ENCODE peak calls at places on chromosomes 11 and 22, in five cellular contexts. A, J, K, U and B are unnamed samples.
A peak's percentile ranks its signal among the peaks of the same experiment; 100 is the strongest.

GRCh38 chr11:5460983-5461621 is 12.0 kb downstream of the OR51I2 start:
- DNase-seq in A (no peak), J (no peak), K (no peak), U (no peak), B (no peak)

GRCh38 chr11:75380245-75380644 is 19.1 kb upstream of the RPS3 start:
- DNase-seq in A (no peak), J (no peak), K (no peak), U (no peak), B (no peak)

GRCh38 chr11:71190551-71190950 is 61.8 kb downstream of the SHANK2 start:
- DNase-seq in A (peak; percentile 48), J (no peak), K (no peak), U (no peak), B (no peak)

GRCh38 chr11:96393753-96394348 is 4.0 kb downstream of the JRKL start:
- DNase-seq in A (no peak), J (no peak), K (no peak), U (no peak), B (no peak)

GRCh38 chr22:35854334-35854733 is 136.7 kb downstream of the APOL5 start:
- DNase-seq in A (no peak), J (no peak), K (no peak), U (no peak), B (no peak)

GRCh38 chr22:35608088-35608487 is 9.0 kb downstream of the MB start:
- DNase-seq in A (no peak), J (no peak), K (no peak), U (no peak), B (no peak)

GRCh38 chr11:58632510-58632909 is 10.0 kb downstream of the CNTF start:
- DNase-seq in A (no peak), J (no peak), K (no peak), U (no peak), B (no peak)

GRCh38 chr22:48318575-48319320 is 1508.9 kb downstream of the BRD1 start:
- DNase-seq in A (peak; percentile 54), J (no peak), K (no peak), U (no peak), B (no peak)

GRCh38 chr11:16047073-16047472 is 309.3 kb downstream of the SOX6 start:
- DNase-seq in A (no peak), J (no peak), K (no peak), U (no peak), B (no peak)

GRCh38 chr11:7851391-7851790 is 54.6 kb upstream of the OR5P2 start:
- DNase-seq in A (no peak), J (no peak), K (no peak), U (no peak), B (no peak)

GRCh38 chr11:123429336-123429735 is 733 bp upstream of the GRAMD1B start:
- DNase-seq in A (no peak), J (no peak), K (no peak), U (no peak), B (no peak)

GRCh38 chr11:128632151-128632791 is 44.9 kb upstream of the ETS1 start:
- DNase-seq in A (no peak), J (peak; percentile 47), K (peak; percentile 66), U (no peak), B (peak; percentile 36)

GRCh38 chr11:35305670-35306382 is 113.5 kb downstream of the SLC1A2 start:
- DNase-seq in A (no peak), J (peak; percentile 17), K (peak; percentile 53), U (peak; percentile 36), B (no peak)

GRCh38 chr11:61820174-61820573 is 3.4 kb upstream of the FADS1 start:
- DNase-seq in A (no peak), J (no peak), K (no peak), U (no peak), B (no peak)

GRCh38 chr11:122032317-122032716 is 83.7 kb downstream of the BLID start:
- DNase-seq in A (no peak), J (peak; percentile 53), K (no peak), U (no peak), B (peak; percentile 48)

GRCh38 chr22:30574095-30574981 is at the start of gene GAL3ST1:
- DNase-seq in A (no peak), J (no peak), K (no peak), U (peak; percentile 66), B (no peak)

GRCh38 chr22:17043521-17043920 is 35.5 kb upstream of the GAB4 start:
- DNase-seq in A (no peak), J (no peak), K (no peak), U (no peak), B (no peak)

GRCh38 chr11:37500425-37500824 is 902.4 kb upstream of the RAG2 start:
- DNase-seq in A (no peak), J (no peak), K (no peak), U (no peak), B (no peak)

GRCh38 chr22:17060126-17060525 is 24.7 kb upstream of the IL17RA start:
- DNase-seq in A (no peak), J (no peak), K (peak; percentile 48), U (no peak), B (no peak)

GRCh38 chr11:27390959-27391326 is 27.9 kb upstream of the CCDC34 start:
- DNase-seq in A (no peak), J (no peak), K (no peak), U (no peak), B (no peak)

GRCh38 chr11:118007040-118007439 is 20.8 kb downstream of the IL10RA start:
- DNase-seq in A (no peak), J (no peak), K (peak; percentile 6), U (no peak), B (no peak)

GRCh38 chr11:59957094-59957493 is 6.7 kb upstream of the OOSP4A start:
- DNase-seq in A (no peak), J (no peak), K (no peak), U (no peak), B (no peak)

GRCh38 chr11:1439341-1439740 is 47.2 kb downstream of the MOB2 start:
- DNase-seq in A (no peak), J (no peak), K (no peak), U (no peak), B (no peak)

GRCh38 chr11:120858740-120859139 is 165.2 kb upstream of the TBCEL start:
- DNase-seq in A (no peak), J (no peak), K (no peak), U (no peak), B (no peak)

GRCh38 chr11:99325807-99326206 is 305.1 kb downstream of the CNTN5 start:
- DNase-seq in A (no peak), J (no peak), K (no peak), U (no peak), B (no peak)

GRCh38 chr11:9735236-9735635 is 71.4 kb downstream of the SWAP70 start:
- DNase-seq in A (no peak), J (no peak), K (no peak), U (no peak), B (no peak)

GRCh38 chr11:79440451-79441158 is at the start of gene TENM4:
- DNase-seq in A (peak; percentile 86), J (peak; percentile 92), K (peak; percentile 69), U (peak; percentile 56), B (peak; percentile 52)

GRCh38 chr11:4190519-4190918 is 95.9 kb downstream of the RRM1 start:
- DNase-seq in A (no peak), J (no peak), K (no peak), U (no peak), B (no peak)

GRCh38 chr11:4197112-4197511 is 102.5 kb downstream of the RRM1 start:
- DNase-seq in A (no peak), J (no peak), K (no peak), U (no peak), B (no peak)

GRCh38 chr11:4195909-4196308 is 101.3 kb downstream of the RRM1 start:
- DNase-seq in A (no peak), J (no peak), K (no peak), U (no peak), B (no peak)

GRCh38 chr11:4191031-4191571 is 96.5 kb downstream of the RRM1 start:
- DNase-seq in A (peak; percentile 76), J (no peak), K (peak; percentile 37), U (peak; percentile 74), B (no peak)

GRCh38 chr11:4194889-4195288 is 100.3 kb downstream of the RRM1 start:
- DNase-seq in A (no peak), J (no peak), K (no peak), U (no peak), B (no peak)
- TF ChIP-seq EP300 in A (no peak), J (no peak), K (no peak), U (no peak), B (no peak)

GRCh38 chr11:3160252-3161031 is 4.7 kb downstream of the OSBPL5 start:
- DNase-seq in A (peak; percentile 96), J (peak; percentile 89), K (peak; percentile 91), U (peak; percentile 83), B (peak; percentile 85)
- TF ChIP-seq EP300 in A (no peak), J (peak; percentile 11), K (peak; percentile 45), U (no peak), B (peak; percentile 53)

GRCh38 chr11:132994038-132994502 is 538.2 kb downstream of the OPCML start:
- DNase-seq in A (no peak), J (no peak), K (no peak), U (no peak), B (no peak)

GRCh38 chr11:132999519-132999918 is 532.8 kb downstream of the OPCML start:
- DNase-seq in A (no peak), J (no peak), K (no peak), U (no peak), B (no peak)

GRCh38 chr11:132999031-132999430 is 533.3 kb downstream of the OPCML start:
- DNase-seq in A (no peak), J (no peak), K (no peak), U (no peak), B (no peak)

GRCh38 chr11:132992838-132993680 is 539.2 kb downstream of the OPCML start:
- DNase-seq in A (no peak), J (no peak), K (no peak), U (no peak), B (no peak)

GRCh38 chr11:132997396-132997795 is 534.9 kb downstream of the OPCML start:
- DNase-seq in A (no peak), J (no peak), K (no peak), U (no peak), B (no peak)
- TF ChIP-seq EP300 in A (no peak), J (no peak), K (no peak), U (no peak), B (no peak)

DNA sequence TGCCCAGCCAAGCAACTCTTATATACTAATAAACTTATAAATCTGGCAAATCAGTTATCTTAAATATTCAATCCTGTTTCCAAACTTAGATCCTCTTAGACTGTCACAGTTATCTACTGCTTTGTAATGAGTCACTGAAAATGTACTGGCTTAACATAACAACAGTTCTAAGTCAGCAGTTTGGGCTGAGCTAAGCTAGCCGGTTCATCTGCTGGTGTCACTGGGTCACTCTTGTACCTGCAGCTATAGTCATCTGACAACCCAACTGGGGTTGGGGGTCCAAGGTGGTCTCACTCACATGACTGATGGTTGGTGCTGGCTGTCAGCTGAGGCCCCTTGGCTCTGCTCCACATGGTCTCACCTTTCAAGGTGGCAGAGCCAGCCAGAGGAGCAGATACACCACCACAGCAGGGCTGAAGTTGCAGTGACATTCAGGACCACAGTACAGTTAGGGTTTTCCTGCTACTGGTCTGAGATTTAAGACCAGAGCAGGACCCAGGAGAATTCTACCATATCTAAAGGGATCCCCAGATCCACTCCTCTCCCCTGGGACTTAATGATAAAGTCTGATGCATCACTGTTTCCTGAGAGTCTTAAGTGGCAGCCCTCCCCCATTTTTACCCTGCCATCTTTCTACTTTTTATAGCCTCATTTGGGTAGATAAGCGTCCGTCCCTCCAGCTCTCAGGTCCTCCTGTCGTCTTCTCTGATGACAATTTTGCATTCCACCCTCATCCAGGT is 7.9 kb upstream of the MACROD1 start:
- DNase-seq in A (no peak), J (no peak), K (no peak), U (no peak), B (no peak)
- TF ChIP-seq EP300 in A (no peak), J (no peak), K (no peak), U (no peak), B (no peak)